ENCODE peak calls at places on chromosomes 13 and 19, in eight cellular contexts. H is adrenal gland, F is pancreas, D is right atrium auricular region, U is PC-9, O is heart right ventricle, A is uterus, S is fibroblast of lung. K is an unnamed sample.

GRCh38 chr13:42485272-42485671 is 88.7 kb upstream of the TNFSF11 start:
- DNase-seq in S (no peak), D (no peak), H (no peak), F (no peak), A (no peak), O (no peak), U (no peak), K (no peak)

GRCh38 chr19:51111606-51112005 is 3.4 kb upstream of the CTU1 start:
- DNase-seq in U (no peak), D (no peak), A (no peak), F (no peak), S (no peak), H (no peak), O (no peak), K (no peak)

GRCh38 chr19:48569814-48570213 is 17.8 kb downstream of the SULT2B1 start:
- DNase-seq in H (no peak), U (no peak), D (no peak), F (no peak), O (no peak), S (peak), A (no peak), K (peak)

GRCh38 chr13:97615266-97615665 is 181.3 kb downstream of the RAP2A start:
- DNase-seq in D (no peak), F (no peak), S (no peak), U (no peak), H (no peak), O (no peak), A (no peak), K (no peak)

GRCh38 chr13:21673592-21674270 is 2.9 kb downstream of the FGF9 start:
- DNase-seq in D (no peak), A (no peak), H (no peak), O (peak), U (no peak), F (peak), S (peak), K (peak)

GRCh38 chr13:35818577-35819165 is 312.5 kb downstream of the DCLK1 start:
- DNase-seq in H (no peak), S (peak), U (no peak), A (no peak), O (no peak), F (no peak), D (no peak), K (peak)

GRCh38 chr13:73417012-73417615 is 358.3 kb downstream of the KLF5 start:
- DNase-seq in F (no peak), A (no peak), O (no peak), U (no peak), H (no peak), D (no peak), S (no peak), K (peak)

GRCh38 chr19:3266792-3267469 is 42.5 kb downstream of the CELF5 start:
- DNase-seq in F (no peak), U (no peak), A (no peak), D (no peak), O (no peak), S (no peak), H (no peak), K (no peak)

GRCh38 chr19:38319421-38320258 is at the start of gene KCNK6:
- DNase-seq in A (peak), O (peak), D (no peak), S (peak), H (no peak), U (no peak), F (peak), K (peak)

GRCh38 chr19:34236035-34236793 is 18.1 kb upstream of the GARRE1 start:
- DNase-seq in H (no peak), D (no peak), F (no peak), O (no peak), A (no peak), S (peak), U (no peak), K (peak)

GRCh38 chr19:19461306-19461670 is 54.1 kb downstream of the TSSK6 start:
- DNase-seq in F (no peak), S (no peak), A (no peak), H (no peak), O (no peak), D (no peak), U (no peak), K (no peak)

GRCh38 chr13:46010148-46010547 is 42.4 kb downstream of the ZC3H13 start:
- DNase-seq in O (no peak), A (no peak), D (no peak), S (peak), F (no peak), U (no peak), H (no peak), K (peak)

GRCh38 chr13:33828431-33829129 is 10.6 kb downstream of the RFC3 start:
- DNase-seq in S (no peak), H (peak), O (no peak), F (no peak), U (no peak), A (no peak), D (no peak), K (no peak)

GRCh38 chr13:25371608-25372274 is at the start of gene ATP8A2:
- DNase-seq in F (no peak), S (no peak), H (no peak), U (no peak), D (no peak), O (no peak), A (no peak), K (no peak)

GRCh38 chr19:3364501-3364858 is 1.9 kb upstream of the NFIC start:
- DNase-seq in F (no peak), O (no peak), S (no peak), H (no peak), A (no peak), U (no peak), D (no peak), K (no peak)

GRCh38 chr19:4108767-4109625 is 14.9 kb downstream of the MAP2K2 start:
- DNase-seq in S (no peak), A (no peak), U (no peak), D (no peak), H (no peak), F (no peak), O (no peak), K (no peak)

GRCh38 chr13:65825039-65825438 is 1405.1 kb downstream of the PCDH9 start:
- DNase-seq in S (no peak), D (no peak), A (no peak), H (no peak), O (no peak), F (no peak), U (no peak), K (no peak)

GRCh38 chr19:19480688-19481087 is 34.7 kb downstream of the TSSK6 start:
- DNase-seq in A (no peak), H (no peak), F (no peak), U (no peak), D (no peak), O (no peak), S (no peak), K (no peak)

GRCh38 chr13:49859568-49859967 is 67.1 kb upstream of the KPNA3 start:
- DNase-seq in S (peak), H (peak), F (no peak), D (no peak), A (no peak), O (no peak), U (peak), K (peak)

GRCh38 chr19:18208098-18208951 is 4.5 kb upstream of the RAB3A start:
- DNase-seq in A (peak), S (peak), H (peak), U (no peak), D (no peak), O (peak), F (peak), K (peak)

GRCh38 chr19:45097776-45098520 is 5.0 kb downstream of the PPP1R37 start:
- DNase-seq in F (no peak), S (peak), H (peak), A (peak), D (peak), U (peak), O (no peak), K (peak)

GRCh38 chr19:6467384-6467783 is 3.3 kb downstream of the CRB3 start:
- DNase-seq in A (no peak), S (no peak), F (no peak), U (no peak), D (no peak), O (no peak), H (no peak), K (no peak)
- H3K4me3 ChIP-seq in A (no peak), S (no peak), F (no peak), U (no peak), D (no peak), O (no peak), H (no peak), K (no peak)

DNA sequence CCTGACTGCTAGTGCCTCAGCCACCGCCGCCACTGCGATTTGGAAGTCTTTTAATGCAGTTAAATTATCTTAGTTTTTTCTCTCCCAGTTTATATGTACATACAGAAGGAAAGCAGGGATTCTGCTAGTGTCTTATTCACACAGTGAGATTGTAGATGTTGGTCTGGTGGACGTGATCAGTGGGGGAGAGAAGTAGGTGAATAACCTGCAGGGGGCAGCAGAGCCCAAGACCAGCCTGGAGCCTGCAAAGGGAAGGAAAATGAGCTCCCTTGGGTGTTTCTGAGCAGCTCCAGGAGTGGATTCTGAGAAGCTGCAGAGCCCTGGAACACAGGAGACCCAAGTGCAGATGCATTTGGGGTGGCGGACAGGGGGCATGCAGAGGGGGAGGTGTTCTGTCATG is 26.3 kb downstream of the ZNF844 start:
- DNase-seq in S (peak), H (peak), O (peak), A (peak), F (peak), U (no peak), D (peak), K (peak)
- TF ChIP-seq CTCF in S (peak), H (peak), O (peak), A (peak), F (peak), U (peak), D (peak), K (peak)

DNA sequence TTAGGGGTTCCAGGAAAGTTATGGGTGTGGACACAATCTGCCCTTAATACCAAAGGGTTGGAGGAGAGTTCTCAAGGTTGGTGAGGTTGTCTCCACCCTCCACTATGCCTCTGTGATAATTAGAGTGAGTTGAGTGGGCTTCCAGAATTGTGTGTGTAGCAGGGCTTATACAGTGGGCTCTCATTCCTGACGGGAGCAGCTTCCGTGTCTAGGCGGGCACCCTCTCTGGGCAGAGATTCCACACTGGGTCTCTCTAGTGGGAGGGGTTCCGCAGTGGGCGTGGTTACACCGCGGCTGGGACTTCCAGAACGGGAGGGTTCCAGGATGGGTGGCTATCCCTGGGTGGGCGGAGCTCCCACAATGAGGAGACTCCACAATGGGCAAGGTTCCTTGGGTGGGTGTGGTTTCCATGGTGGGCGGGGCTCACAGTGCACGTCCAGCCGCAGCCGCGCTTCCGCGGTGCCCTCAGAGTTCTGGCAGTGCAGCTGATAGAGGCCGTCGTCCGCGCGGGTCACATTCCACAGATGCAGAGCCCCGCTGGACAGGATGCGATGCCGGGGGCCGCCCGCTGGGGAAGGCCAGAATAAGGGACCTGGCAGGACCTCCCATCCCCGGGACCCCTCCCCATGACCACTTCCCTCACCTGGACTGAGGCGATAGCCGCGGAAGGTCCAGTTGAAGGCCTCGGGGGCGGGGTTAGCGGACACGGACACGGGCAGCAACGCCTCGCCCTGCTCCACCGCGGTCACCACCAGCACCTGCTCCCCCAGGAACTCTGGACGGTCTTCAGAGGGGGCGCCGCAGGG is 8.4 kb downstream of the NPHS1 start:
- DNase-seq in F (peak), U (no peak), S (no peak), D (no peak), A (no peak), H (no peak), O (no peak), K (no peak)
- H3K4me3 ChIP-seq in F (no peak), U (no peak), S (no peak), D (no peak), A (no peak), H (no peak), O (no peak), K (no peak)

DNA sequence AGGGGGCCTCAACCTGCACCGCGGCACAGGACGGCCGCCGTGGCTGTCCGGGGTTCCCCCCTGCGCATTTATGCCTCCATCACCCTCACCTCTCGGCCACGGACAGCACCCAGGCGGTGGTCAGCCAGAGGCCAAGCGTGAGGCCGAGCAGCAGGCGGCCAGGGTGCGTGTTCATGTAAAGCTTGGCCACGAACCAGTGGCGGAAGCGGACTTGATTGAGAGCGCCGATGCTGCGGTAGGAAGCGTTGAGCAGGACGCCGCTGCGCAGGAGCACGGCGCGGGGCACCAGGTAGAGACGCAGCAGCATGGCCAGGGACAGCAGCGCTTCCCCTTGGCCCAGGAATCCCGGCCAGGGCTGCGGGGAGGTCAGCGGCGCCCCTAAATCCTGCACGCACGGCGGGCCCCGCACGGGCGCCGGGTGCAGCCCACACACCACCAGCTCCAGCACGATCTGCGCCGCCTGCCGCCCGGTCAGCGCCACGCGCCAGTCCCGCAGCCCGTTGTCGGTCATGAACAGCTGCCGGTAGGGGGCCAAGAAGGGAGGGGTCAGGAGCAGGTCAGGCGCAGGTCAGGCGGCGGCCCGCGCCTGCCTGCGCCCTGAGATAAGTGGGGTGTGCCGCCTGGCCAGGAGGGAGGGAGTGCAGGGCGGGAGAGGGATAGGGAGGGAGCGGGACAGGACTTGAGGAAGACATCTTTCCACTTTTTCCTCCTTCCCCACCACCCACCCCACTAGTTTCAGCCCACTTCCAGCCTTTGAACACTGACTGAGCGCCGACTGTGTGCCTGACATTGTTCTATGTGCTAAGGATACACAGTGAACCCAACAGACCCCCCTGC is 6.5 kb downstream of the KCNN4 start:
- DNase-seq in H (peak), U (no peak), F (peak), A (peak), O (peak), S (peak), D (peak), K (peak)
- TF ChIP-seq CTCF in H (peak), U (no peak), F (peak), A (peak), O (peak), S (peak), D (peak), K (peak)

GRCh38 chr13:77687799-77688198 is 9.7 kb upstream of the SLAIN1 start:
- DNase-seq in A (no peak), F (no peak), U (no peak), S (no peak), D (no peak), H (no peak), O (no peak), K (no peak)
- H3K4me3 ChIP-seq in A (no peak), F (no peak), U (no peak), S (no peak), D (no peak), H (no peak), O (no peak), K (no peak)

GRCh38 chr13:79626924-79627323 is 146.0 kb downstream of the NDFIP2 start:
- DNase-seq in O (no peak), U (no peak), F (no peak), A (no peak), D (no peak), S (no peak), H (no peak), K (no peak)

GRCh38 chr13:79637086-79637763 is 156.3 kb downstream of the NDFIP2 start:
- DNase-seq in S (peak), U (no peak), D (no peak), H (peak), O (peak), A (peak), F (peak), K (peak)

GRCh38 chr13:79625517-79625916 is 144.6 kb downstream of the NDFIP2 start:
- DNase-seq in U (no peak), D (no peak), O (no peak), H (no peak), S (no peak), A (no peak), F (no peak), K (no peak)

GRCh38 chr13:79628463-79628862 is 147.5 kb downstream of the NDFIP2 start:
- DNase-seq in F (no peak), U (no peak), A (no peak), D (no peak), H (no peak), S (no peak), O (no peak), K (peak)

GRCh38 chr13:79631260-79631659 is 150.3 kb downstream of the NDFIP2 start:
- DNase-seq in H (peak), A (no peak), S (peak), D (no peak), O (no peak), F (no peak), U (peak), K (peak)
- TF ChIP-seq CTCF in H (peak), A (no peak), S (peak), D (peak), O (peak), F (no peak), U (peak), K (no peak)